ENCODE peak calls at places on chromosomes 11 and 22, in seven cellular contexts. One of them, this sample, is unnamed.

GRCh38 chr22:44450503-44450902 is 47.5 kb downstream of the RTL6 start:
- DNase-seq in cardiac muscle cell: no peak
- DNase-seq in adrenal gland: no peak
- DNase-seq in neuronal stem cell: no peak
- DNase-seq in CD8-positive, alpha-beta T cell: no peak
- DNase-seq in mammary epithelial cell: no peak
- DNase-seq in CD4-positive, alpha-beta memory T cell: no peak
- DNase-seq in this sample: no peak

GRCh38 chr11:67468509-67468834 is 579 bp downstream of the TMEM134 start:
- DNase-seq in neuronal stem cell: no peak
- DNase-seq in CD8-positive, alpha-beta T cell: no peak
- DNase-seq in cardiac muscle cell: no peak
- DNase-seq in CD4-positive, alpha-beta memory T cell: no peak
- DNase-seq in mammary epithelial cell: no peak
- DNase-seq in adrenal gland: no peak
- DNase-seq in this sample: no peak

GRCh38 chr11:47847892-47848635 is at the start of gene NUP160:
- DNase-seq in CD4-positive, alpha-beta memory T cell: peak; percentile 86
- DNase-seq in adrenal gland: peak; percentile 87
- DNase-seq in mammary epithelial cell: peak; percentile 69
- DNase-seq in cardiac muscle cell: peak; percentile 69
- DNase-seq in CD8-positive, alpha-beta T cell: peak; percentile 88
- DNase-seq in neuronal stem cell: peak; percentile 62
- DNase-seq in this sample: peak; percentile 83

GRCh38 chr11:70159612-70160570 is 43.2 kb upstream of the FADD start:
- DNase-seq in CD4-positive, alpha-beta memory T cell: no peak
- DNase-seq in adrenal gland: no peak
- DNase-seq in mammary epithelial cell: peak; percentile 99
- DNase-seq in CD8-positive, alpha-beta T cell: no peak
- DNase-seq in cardiac muscle cell: no peak
- DNase-seq in neuronal stem cell: no peak
- DNase-seq in this sample: peak; percentile 63

GRCh38 chr11:83193315-83194283 is at the start of gene ANKRD42:
- DNase-seq in CD4-positive, alpha-beta memory T cell: peak; percentile 90
- DNase-seq in CD8-positive, alpha-beta T cell: peak; percentile 81
- DNase-seq in cardiac muscle cell: peak; percentile 98
- DNase-seq in mammary epithelial cell: peak; percentile 94
- DNase-seq in adrenal gland: peak; percentile 96
- DNase-seq in neuronal stem cell: peak; percentile 88
- DNase-seq in this sample: peak; percentile 90

GRCh38 chr11:61602775-61603569 is 22.1 kb upstream of the SYT7 start:
- DNase-seq in adrenal gland: peak; percentile 68
- DNase-seq in mammary epithelial cell: peak; percentile 98
- DNase-seq in neuronal stem cell: no peak
- DNase-seq in cardiac muscle cell: peak; percentile 97
- DNase-seq in CD8-positive, alpha-beta T cell: no peak
- DNase-seq in CD4-positive, alpha-beta memory T cell: no peak
- DNase-seq in this sample: peak; percentile 93

GRCh38 chr11:3745161-3745560 is 52.2 kb downstream of the NUP98 start:
- DNase-seq in mammary epithelial cell: peak; percentile 57
- DNase-seq in cardiac muscle cell: no peak
- DNase-seq in adrenal gland: no peak
- DNase-seq in neuronal stem cell: no peak
- DNase-seq in CD4-positive, alpha-beta memory T cell: no peak
- DNase-seq in CD8-positive, alpha-beta T cell: no peak
- DNase-seq in this sample: no peak

GRCh38 chr11:103618532-103618931 is 417.9 kb upstream of the DDI1 start:
- DNase-seq in neuronal stem cell: no peak
- DNase-seq in adrenal gland: no peak
- DNase-seq in cardiac muscle cell: peak; percentile 64
- DNase-seq in mammary epithelial cell: no peak
- DNase-seq in CD8-positive, alpha-beta T cell: no peak
- DNase-seq in CD4-positive, alpha-beta memory T cell: no peak
- DNase-seq in this sample: no peak

GRCh38 chr11:44223261-44223660 is 86.7 kb downstream of the ALX4 start:
- DNase-seq in CD4-positive, alpha-beta memory T cell: no peak
- DNase-seq in adrenal gland: no peak
- DNase-seq in neuronal stem cell: no peak
- DNase-seq in CD8-positive, alpha-beta T cell: no peak
- DNase-seq in cardiac muscle cell: peak; percentile 50
- DNase-seq in mammary epithelial cell: no peak
- DNase-seq in this sample: no peak

GRCh38 chr11:70420008-70420464 is 21.7 kb downstream of the CTTN start:
- DNase-seq in CD8-positive, alpha-beta T cell: no peak
- DNase-seq in adrenal gland: no peak
- DNase-seq in mammary epithelial cell: no peak
- DNase-seq in neuronal stem cell: no peak
- DNase-seq in cardiac muscle cell: peak; percentile 91
- DNase-seq in CD4-positive, alpha-beta memory T cell: no peak
- DNase-seq in this sample: no peak

GRCh38 chr11:112797653-112798293 is 163.4 kb upstream of the NCAM1 start:
- DNase-seq in adrenal gland: peak; percentile 67
- DNase-seq in CD4-positive, alpha-beta memory T cell: no peak
- DNase-seq in cardiac muscle cell: peak; percentile 69
- DNase-seq in mammary epithelial cell: peak; percentile 56
- DNase-seq in neuronal stem cell: peak; percentile 35
- DNase-seq in CD8-positive, alpha-beta T cell: no peak
- DNase-seq in this sample: no peak

GRCh38 chr22:30575011-30575671 is 676 bp upstream of the GAL3ST1 start:
- DNase-seq in cardiac muscle cell: peak; percentile 94
- DNase-seq in adrenal gland: no peak
- DNase-seq in CD4-positive, alpha-beta memory T cell: no peak
- DNase-seq in neuronal stem cell: no peak
- DNase-seq in mammary epithelial cell: no peak
- DNase-seq in CD8-positive, alpha-beta T cell: no peak
- DNase-seq in this sample: peak; percentile 62

GRCh38 chr22:17931400-17931825 is 92.9 kb downstream of the MICAL3 start:
- DNase-seq in neuronal stem cell: no peak
- DNase-seq in CD4-positive, alpha-beta memory T cell: no peak
- DNase-seq in mammary epithelial cell: no peak
- DNase-seq in CD8-positive, alpha-beta T cell: no peak
- DNase-seq in cardiac muscle cell: no peak
- DNase-seq in adrenal gland: peak; percentile 68
- DNase-seq in this sample: peak; percentile 17

DNA sequence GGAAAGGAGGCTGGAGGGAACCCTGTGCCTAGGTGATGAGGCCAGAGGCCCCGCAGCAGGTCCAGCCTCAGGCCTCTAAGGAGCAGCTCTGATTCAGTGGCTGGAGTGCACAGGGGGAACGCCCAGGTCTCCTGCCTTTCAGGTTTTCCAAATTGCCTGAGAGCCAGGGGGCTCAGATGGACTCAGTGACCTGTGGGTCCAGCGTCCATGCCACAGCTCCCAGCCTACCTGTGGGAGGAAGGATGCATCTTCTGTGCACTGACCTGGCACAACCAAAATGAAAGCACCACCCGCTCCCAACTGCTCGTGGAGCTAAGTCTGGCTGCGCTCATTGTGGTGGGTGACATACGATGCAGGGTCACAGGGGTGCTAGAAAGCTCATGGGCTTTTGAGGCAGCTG is 82.8 kb downstream of the FEZ1 start:
- DNase-seq in neuronal stem cell: no peak
- DNase-seq in cardiac muscle cell: no peak
- DNase-seq in CD4-positive, alpha-beta memory T cell: no peak
- DNase-seq in CD8-positive, alpha-beta T cell: no peak
- DNase-seq in adrenal gland: no peak
- DNase-seq in mammary epithelial cell: no peak
- DNase-seq in this sample: no peak
- H3K27ac ChIP-seq in neuronal stem cell: no peak overlapping the region
- H3K27ac ChIP-seq in cardiac muscle cell: no peak overlapping the region
- H3K27ac ChIP-seq in CD4-positive, alpha-beta memory T cell: no peak overlapping the region
- H3K27ac ChIP-seq in CD8-positive, alpha-beta T cell: no peak overlapping the region
- H3K27ac ChIP-seq in adrenal gland: no peak overlapping the region
- H3K27ac ChIP-seq in mammary epithelial cell: no peak overlapping the region
- H3K27ac ChIP-seq in this sample: no peak overlapping the region

GRCh38 chr11:66368484-66368883 is 3.1 kb downstream of the SLC29A2 start:
- DNase-seq in mammary epithelial cell: no peak
- DNase-seq in CD8-positive, alpha-beta T cell: no peak
- DNase-seq in cardiac muscle cell: no peak
- DNase-seq in neuronal stem cell: no peak
- DNase-seq in CD4-positive, alpha-beta memory T cell: no peak
- DNase-seq in adrenal gland: no peak
- DNase-seq in this sample: no peak

GRCh38 chr11:66367561-66368312 is 3.8 kb downstream of the SLC29A2 start:
- DNase-seq in neuronal stem cell: no peak
- DNase-seq in mammary epithelial cell: no peak
- DNase-seq in adrenal gland: no peak
- DNase-seq in CD4-positive, alpha-beta memory T cell: no peak
- DNase-seq in CD8-positive, alpha-beta T cell: no peak
- DNase-seq in cardiac muscle cell: no peak
- DNase-seq in this sample: no peak

GRCh38 chr11:66371627-66372415 is at the start of gene SLC29A2:
- DNase-seq in neuronal stem cell: peak; percentile 90
- DNase-seq in adrenal gland: peak; percentile 38
- DNase-seq in CD8-positive, alpha-beta T cell: peak; percentile 80
- DNase-seq in mammary epithelial cell: peak; percentile 73
- DNase-seq in CD4-positive, alpha-beta memory T cell: peak; percentile 72
- DNase-seq in cardiac muscle cell: no peak
- DNase-seq in this sample: no peak

GRCh38 chr11:66369073-66369894 is 2.3 kb downstream of the SLC29A2 start:
- DNase-seq in cardiac muscle cell: no peak
- DNase-seq in CD4-positive, alpha-beta memory T cell: no peak
- DNase-seq in neuronal stem cell: no peak
- DNase-seq in adrenal gland: no peak
- DNase-seq in mammary epithelial cell: no peak
- DNase-seq in CD8-positive, alpha-beta T cell: no peak
- DNase-seq in this sample: no peak

DNA sequence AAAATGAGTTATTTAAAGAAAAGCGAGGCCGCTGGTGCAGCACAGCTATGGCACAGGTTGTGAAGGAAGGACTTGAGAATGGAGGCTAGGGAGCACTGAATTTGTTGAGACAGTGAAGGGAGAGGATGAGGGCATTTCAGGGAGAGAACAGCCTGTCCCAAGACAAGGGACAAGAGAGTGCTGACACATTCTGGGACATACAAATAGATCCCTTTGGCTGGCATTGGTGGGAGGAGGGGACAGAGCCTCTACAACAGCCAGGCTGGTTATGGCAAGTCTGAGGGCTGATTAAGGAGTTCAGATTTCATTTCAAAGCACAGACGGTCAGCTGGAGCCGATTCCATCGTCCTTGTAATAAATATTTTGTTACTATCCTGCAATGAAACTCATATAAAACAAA is 1.7 kb upstream of the SLC29A2 start:
- DNase-seq in CD4-positive, alpha-beta memory T cell: no peak
- DNase-seq in adrenal gland: no peak
- DNase-seq in neuronal stem cell: no peak
- DNase-seq in cardiac muscle cell: no peak
- DNase-seq in mammary epithelial cell: no peak
- DNase-seq in CD8-positive, alpha-beta T cell: no peak
- DNase-seq in this sample: no peak
- H3K27ac ChIP-seq in CD4-positive, alpha-beta memory T cell: no peak overlapping the region
- H3K27ac ChIP-seq in adrenal gland: no peak overlapping the region
- H3K27ac ChIP-seq in neuronal stem cell: no peak overlapping the region
- H3K27ac ChIP-seq in cardiac muscle cell: peak overlapping the region; percentile 95
- H3K27ac ChIP-seq in mammary epithelial cell: no peak overlapping the region
- H3K27ac ChIP-seq in CD8-positive, alpha-beta T cell: no peak overlapping the region
- H3K27ac ChIP-seq in this sample: no peak overlapping the region

DNA sequence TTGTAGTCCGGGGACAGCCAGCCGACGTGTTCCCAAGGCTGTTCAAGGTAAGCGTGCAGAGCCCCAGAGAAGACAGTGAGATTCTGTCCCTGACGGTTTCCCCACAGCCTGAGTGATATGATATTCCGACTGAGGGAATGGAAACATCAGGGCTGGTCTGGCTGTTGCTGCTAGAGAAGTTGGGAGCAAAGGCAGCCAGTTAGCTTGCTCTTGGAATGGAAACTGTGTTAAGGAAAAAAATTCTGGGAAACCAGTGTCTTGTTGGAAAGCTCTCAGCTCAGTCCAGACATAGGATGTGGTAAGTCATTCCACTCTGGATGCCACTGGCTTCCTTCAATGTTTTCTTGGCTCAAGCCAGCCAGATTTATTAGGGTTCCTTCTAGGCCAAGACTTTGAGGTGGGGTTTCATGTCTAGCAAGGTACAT is 8.8 kb downstream of the CRY2 start:
- DNase-seq in CD8-positive, alpha-beta T cell: no peak
- DNase-seq in cardiac muscle cell: peak; percentile 35
- DNase-seq in adrenal gland: no peak
- DNase-seq in neuronal stem cell: no peak
- DNase-seq in mammary epithelial cell: no peak
- DNase-seq in CD4-positive, alpha-beta memory T cell: no peak
- DNase-seq in this sample: no peak
- H3K27ac ChIP-seq in CD8-positive, alpha-beta T cell: no peak overlapping the region
- H3K27ac ChIP-seq in cardiac muscle cell: peak overlapping the region; percentile 54
- H3K27ac ChIP-seq in adrenal gland: peak overlapping the region; percentile 65
- H3K27ac ChIP-seq in neuronal stem cell: no peak overlapping the region
- H3K27ac ChIP-seq in mammary epithelial cell: no peak overlapping the region
- H3K27ac ChIP-seq in CD4-positive, alpha-beta memory T cell: no peak overlapping the region
- H3K27ac ChIP-seq in this sample: peak overlapping the region; percentile 83

GRCh38 chr11:35617316-35617686 is 959 bp upstream of the FJX1 start:
- DNase-seq in cardiac muscle cell: no peak
- DNase-seq in adrenal gland: no peak
- DNase-seq in CD8-positive, alpha-beta T cell: no peak
- DNase-seq in mammary epithelial cell: no peak
- DNase-seq in neuronal stem cell: no peak
- DNase-seq in CD4-positive, alpha-beta memory T cell: no peak
- DNase-seq in this sample: no peak
- H3K27ac ChIP-seq in cardiac muscle cell: no peak overlapping the region
- H3K27ac ChIP-seq in adrenal gland: peak overlapping the region; percentile 79
- H3K27ac ChIP-seq in CD8-positive, alpha-beta T cell: no peak overlapping the region
- H3K27ac ChIP-seq in mammary epithelial cell: peak overlapping the region; percentile 80
- H3K27ac ChIP-seq in neuronal stem cell: peak overlapping the region; percentile 91
- H3K27ac ChIP-seq in CD4-positive, alpha-beta memory T cell: no peak overlapping the region
- H3K27ac ChIP-seq in this sample: peak overlapping the region; percentile 92

GRCh38 chr11:96338910-96339703 is 3.9 kb downstream of the MAML2 start:
- DNase-seq in neuronal stem cell: no peak
- DNase-seq in CD4-positive, alpha-beta memory T cell: peak; percentile 44
- DNase-seq in adrenal gland: peak; percentile 71
- DNase-seq in CD8-positive, alpha-beta T cell: peak; percentile 37
- DNase-seq in cardiac muscle cell: peak; percentile 80
- DNase-seq in mammary epithelial cell: peak; percentile 92
- DNase-seq in this sample: no peak
- H3K27ac ChIP-seq in neuronal stem cell: no peak overlapping the region
- H3K27ac ChIP-seq in CD4-positive, alpha-beta memory T cell: peak overlapping the region; percentile 75
- H3K27ac ChIP-seq in adrenal gland: peak overlapping the region; percentile 88
- H3K27ac ChIP-seq in CD8-positive, alpha-beta T cell: peak overlapping the region; percentile 83
- H3K27ac ChIP-seq in cardiac muscle cell: peak overlapping the region; percentile 22
- H3K27ac ChIP-seq in mammary epithelial cell: peak overlapping the region; percentile 85
- H3K27ac ChIP-seq in this sample: peak overlapping the region; percentile 94

GRCh38 chr11:110295086-110295485 is 1.3 kb downstream of the RDX start:
- DNase-seq in neuronal stem cell: no peak
- DNase-seq in CD4-positive, alpha-beta memory T cell: no peak
- DNase-seq in mammary epithelial cell: no peak
- DNase-seq in adrenal gland: no peak
- DNase-seq in CD8-positive, alpha-beta T cell: no peak
- DNase-seq in cardiac muscle cell: no peak
- DNase-seq in this sample: no peak
- H3K27ac ChIP-seq in neuronal stem cell: no peak overlapping the region
- H3K27ac ChIP-seq in CD4-positive, alpha-beta memory T cell: no peak overlapping the region
- H3K27ac ChIP-seq in mammary epithelial cell: peak overlapping the region; percentile 88
- H3K27ac ChIP-seq in adrenal gland: peak overlapping the region; percentile 97
- H3K27ac ChIP-seq in CD8-positive, alpha-beta T cell: no peak overlapping the region
- H3K27ac ChIP-seq in cardiac muscle cell: peak overlapping the region; percentile 99
- H3K27ac ChIP-seq in this sample: peak overlapping the region; percentile 92